ENCODE peak calls at places on chromosomes 4 and X, in eight cellular contexts. D is fibroblast of the conjunctiva; Y is IMR-90; L is effector CD4-positive, alpha-beta T cell; S is stimulated activated CD4-positive, alpha-beta T cell treated with anti-CD3 and anti-CD28 coated beads, Interleukin-2, amount 100 ng/mL, for 48 hours; T is psoas muscle; B is NCI-H460; A is NCI-H1092 treated with DMSO at 0.1 percent for 48 hours. C is an unnamed sample.
A peak's percentile ranks its signal among the peaks of the same experiment; 100 is the strongest.

GRCh38 chr4:168655182-168655581 is 158.3 kb downstream of the PALLD start:
- DNase-seq in D (no peak), Y (no peak), L (no peak), S (no peak), T (no peak), B (no peak), A (no peak), C (no peak)

GRCh38 chr4:3328814-3329663 is 36.2 kb downstream of the RGS12 start:
- DNase-seq in D (no peak), Y (no peak), L (no peak), S (no peak), T (no peak), B (no peak), A (no peak), C (no peak)

GRCh38 chrX:26649534-26649933 is 433.6 kb downstream of the MAGEB5 start:
- DNase-seq in D (peak; percentile 5), Y (peak; percentile 27), L (no peak), S (no peak), T (no peak), B (peak; percentile 16), A (peak; percentile 0), C (no peak)

GRCh38 chrX:110915120-110915519 is 119.5 kb upstream of the CHRDL1 start:
- DNase-seq in D (peak; percentile 84), Y (peak; percentile 69), L (no peak), S (no peak), T (no peak), B (no peak), A (no peak), C (no peak)

GRCh38 chrX:12981880-12982279 is 7.0 kb downstream of the TMSB4X start:
- DNase-seq in D (no peak), Y (no peak), L (no peak), S (no peak), T (no peak), B (no peak), A (no peak), C (no peak)

GRCh38 chr4:157045507-157046127 is 30.3 kb upstream of the GLRB start:
- DNase-seq in D (peak; percentile 68), Y (peak; percentile 80), L (no peak), S (no peak), T (no peak), B (peak; percentile 58), A (peak; percentile 45), C (no peak)

GRCh38 chr4:101954975-101955678 is 164.6 kb downstream of the BANK1 start:
- DNase-seq in D (no peak), Y (no peak), L (no peak), S (no peak), T (no peak), B (no peak), A (peak; percentile 26), C (no peak)

GRCh38 chr4:135032670-135033069 is 831.1 kb upstream of the PABPC4L start:
- DNase-seq in D (no peak), Y (no peak), L (no peak), S (no peak), T (no peak), B (no peak), A (no peak), C (no peak)

GRCh38 chr4:15451866-15452765 is 17.6 kb upstream of the CC2D2A start:
- DNase-seq in D (peak; percentile 91), Y (peak; percentile 98), L (no peak), S (no peak), T (peak; percentile 27), B (peak; percentile 11), A (no peak), C (no peak)